ENCODE peak calls at places on chromosomes 12 and 14, in five cellular contexts. One of them, this sample, is unnamed. For H3K36me3, the result is how much of the 10 kb centered on the place peaks cover.

GRCh38 chr12:11860026-11860425 is 210.6 kb downstream of the ETV6 start:
- DNase-seq in DND-41: no peak
- DNase-seq in BJ: no peak
- DNase-seq in endothelial cell of umbilical vein: no peak
- DNase-seq in BE2C: no peak
- DNase-seq in this sample: no peak

GRCh38 chr14:102819176-102819628 is 42.0 kb downstream of the TRAF3 start:
- DNase-seq in DND-41: no peak
- DNase-seq in BJ: no peak
- DNase-seq in endothelial cell of umbilical vein: no peak
- DNase-seq in BE2C: no peak
- DNase-seq in this sample: peak

GRCh38 chr14:101585211-101585610 is 23.9 kb downstream of the DIO3 start:
- DNase-seq in DND-41: no peak
- DNase-seq in BJ: no peak
- DNase-seq in endothelial cell of umbilical vein: no peak
- DNase-seq in BE2C: no peak
- DNase-seq in this sample: no peak

GRCh38 chr12:55256831-55257230 is 12.4 kb downstream of the OR6C74 start:
- DNase-seq in DND-41: no peak
- DNase-seq in BJ: no peak
- DNase-seq in endothelial cell of umbilical vein: no peak
- DNase-seq in BE2C: no peak
- DNase-seq in this sample: no peak

GRCh38 chr12:51884676-51885229 is 3.1 kb upstream of the ANKRD33 start:
- DNase-seq in DND-41: no peak
- DNase-seq in BJ: no peak
- DNase-seq in endothelial cell of umbilical vein: peak
- DNase-seq in BE2C: no peak
- DNase-seq in this sample: no peak

GRCh38 chr14:77203611-77204456 is 22.2 kb downstream of the TMEM63C start:
- DNase-seq in DND-41: no peak
- DNase-seq in BJ: no peak
- DNase-seq in endothelial cell of umbilical vein: no peak
- DNase-seq in BE2C: peak
- DNase-seq in this sample: no peak

GRCh38 chr12:70719084-70719483 is 81.9 kb upstream of the PTPRB start:
- DNase-seq in DND-41: no peak
- DNase-seq in BJ: no peak
- DNase-seq in endothelial cell of umbilical vein: peak
- DNase-seq in BE2C: no peak
- DNase-seq in this sample: no peak

GRCh38 chr14:19878029-19878642 is 3.2 kb downstream of the OR4K2 start:
- DNase-seq in DND-41: no peak
- DNase-seq in BJ: no peak
- DNase-seq in endothelial cell of umbilical vein: no peak
- DNase-seq in BE2C: no peak
- DNase-seq in this sample: no peak

GRCh38 chr12:92064420-92064819 is 81.2 kb downstream of the BTG1 start:
- DNase-seq in DND-41: no peak
- DNase-seq in BJ: no peak
- DNase-seq in endothelial cell of umbilical vein: no peak
- DNase-seq in BE2C: no peak
- DNase-seq in this sample: no peak

GRCh38 chr14:24816929-24817637 is 183.1 kb upstream of the GZMB start:
- DNase-seq in DND-41: no peak
- DNase-seq in BJ: no peak
- DNase-seq in endothelial cell of umbilical vein: no peak
- DNase-seq in BE2C: no peak
- DNase-seq in this sample: no peak

GRCh38 chr14:52131640-52132320 is 62.9 kb upstream of the NID2 start:
- DNase-seq in DND-41: peak
- DNase-seq in BJ: no peak
- DNase-seq in endothelial cell of umbilical vein: peak
- DNase-seq in BE2C: peak
- DNase-seq in this sample: no peak

GRCh38 chr12:100141998-100142850 is 450 bp downstream of the BLTP3B start:
- DNase-seq in DND-41: peak
- DNase-seq in BJ: no peak
- DNase-seq in endothelial cell of umbilical vein: no peak
- DNase-seq in BE2C: peak
- DNase-seq in this sample: no peak

GRCh38 chr12:47226199-47226598 is 146.4 kb upstream of the AMIGO2 start:
- DNase-seq in DND-41: no peak
- DNase-seq in BJ: no peak
- DNase-seq in endothelial cell of umbilical vein: no peak
- DNase-seq in BE2C: no peak
- DNase-seq in this sample: no peak

GRCh38 chr12:103801709-103802585 is 39.1 kb downstream of the NT5DC3 start:
- DNase-seq in DND-41: no peak
- DNase-seq in BJ: no peak
- DNase-seq in endothelial cell of umbilical vein: no peak
- DNase-seq in BE2C: no peak
- DNase-seq in this sample: no peak

GRCh38 chr12:23084236-23084995 is 459.4 kb downstream of the ETNK1 start:
- DNase-seq in DND-41: no peak
- DNase-seq in BJ: no peak
- DNase-seq in endothelial cell of umbilical vein: peak
- DNase-seq in BE2C: peak
- DNase-seq in this sample: no peak

GRCh38 chr12:59808317-59808910 is 212.6 kb downstream of the SLC16A7 start:
- DNase-seq in DND-41: no peak
- DNase-seq in BJ: no peak
- DNase-seq in endothelial cell of umbilical vein: peak
- DNase-seq in BE2C: no peak
- DNase-seq in this sample: no peak

GRCh38 chr12:124916370-124917134 is 2.1 kb upstream of the UBC start:
- DNase-seq in DND-41: peak
- DNase-seq in BJ: peak
- DNase-seq in endothelial cell of umbilical vein: peak
- DNase-seq in BE2C: no peak
- DNase-seq in this sample: no peak

GRCh38 chr12:1583421-1584078 is 10.8 kb downstream of the FBXL14 start:
- DNase-seq in DND-41: peak
- DNase-seq in BJ: no peak
- DNase-seq in endothelial cell of umbilical vein: peak
- DNase-seq in BE2C: peak
- DNase-seq in this sample: peak

GRCh38 chr14:25197885-25198284 is 147.9 kb upstream of the STXBP6 start:
- DNase-seq in DND-41: no peak
- DNase-seq in BJ: no peak
- DNase-seq in endothelial cell of umbilical vein: no peak
- DNase-seq in BE2C: no peak
- DNase-seq in this sample: no peak

GRCh38 chr12:67630373-67631088 is 18.0 kb upstream of the DYRK2 start:
- DNase-seq in DND-41: peak
- DNase-seq in BJ: no peak
- DNase-seq in endothelial cell of umbilical vein: peak
- DNase-seq in BE2C: no peak
- DNase-seq in this sample: peak

GRCh38 chr12:115354476-115354890 is 670.5 kb upstream of the TBX3 start:
- DNase-seq in DND-41: no peak
- DNase-seq in BJ: no peak
- DNase-seq in endothelial cell of umbilical vein: peak
- DNase-seq in BE2C: no peak
- DNase-seq in this sample: no peak

GRCh38 chr12:110548678-110549077 is 34.4 kb downstream of the PPTC7 start:
- DNase-seq in DND-41: no peak
- DNase-seq in BJ: no peak
- DNase-seq in endothelial cell of umbilical vein: no peak
- DNase-seq in BE2C: no peak
- DNase-seq in this sample: no peak

GRCh38 chr14:104219731-104220224 is 81.4 kb downstream of the KIF26A start:
- DNase-seq in DND-41: no peak
- DNase-seq in BJ: no peak
- DNase-seq in endothelial cell of umbilical vein: no peak
- DNase-seq in BE2C: no peak
- DNase-seq in this sample: no peak

GRCh38 chr14:103476631-103477030 is 46.0 kb downstream of the CKB start:
- DNase-seq in DND-41: no peak
- DNase-seq in BJ: no peak
- DNase-seq in endothelial cell of umbilical vein: no peak
- DNase-seq in BE2C: no peak
- DNase-seq in this sample: no peak

GRCh38 chr14:80638620-80639215 is 302.8 kb downstream of the CEP128 start:
- DNase-seq in DND-41: no peak
- DNase-seq in BJ: peak
- DNase-seq in endothelial cell of umbilical vein: peak
- DNase-seq in BE2C: no peak
- DNase-seq in this sample: no peak

DNA sequence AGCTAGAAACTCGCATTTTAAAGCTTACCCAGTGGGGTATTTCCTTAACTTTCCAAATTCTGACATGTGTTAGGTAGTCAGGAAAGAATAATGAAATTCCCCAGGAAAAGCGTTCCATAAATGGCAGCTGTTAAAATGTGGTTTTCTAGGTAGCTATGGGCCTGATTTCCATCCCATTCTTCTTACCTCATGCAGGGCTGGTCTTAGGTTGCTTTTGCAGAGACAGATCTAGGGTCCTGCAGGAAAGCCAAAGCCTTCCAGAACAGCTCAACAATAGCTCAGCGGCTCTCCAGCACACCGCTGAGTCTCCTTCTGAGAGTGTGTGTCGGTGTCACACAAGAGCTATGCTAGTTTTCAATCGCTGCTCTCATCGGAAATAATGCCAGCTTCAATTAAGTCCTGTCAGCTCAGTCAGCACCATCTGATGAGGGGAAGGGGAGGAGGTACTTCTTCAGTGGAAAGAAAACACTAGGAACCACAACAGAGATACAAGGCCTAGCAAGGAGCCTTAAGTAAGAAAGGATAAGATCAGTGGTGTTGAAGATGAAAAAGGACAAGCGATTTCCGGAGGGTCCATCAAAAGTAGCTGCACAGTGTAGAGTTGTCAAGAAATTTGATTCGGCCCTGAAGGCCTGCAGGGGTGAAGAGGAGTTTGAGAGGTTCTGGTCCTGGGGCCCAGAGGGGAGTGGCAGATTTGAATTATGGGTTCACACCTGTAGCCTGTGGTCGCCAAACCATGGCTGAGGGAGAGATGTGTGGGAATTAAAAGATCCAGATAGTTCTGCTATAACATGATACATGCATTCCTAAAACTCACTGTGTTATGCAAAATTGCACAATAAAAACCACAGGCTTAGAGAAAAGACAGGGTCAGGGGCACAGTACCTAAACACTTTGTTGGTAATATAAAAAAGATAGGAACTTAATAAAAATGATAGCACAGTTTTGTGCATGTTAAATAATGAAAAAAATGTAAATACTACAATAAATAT is 106.4 kb downstream of the TMEM30B start:
- DNase-seq in DND-41: no peak
- DNase-seq in BJ: no peak
- DNase-seq in endothelial cell of umbilical vein: no peak
- DNase-seq in BE2C: no peak
- DNase-seq in this sample: no peak
- H3K4me3 ChIP-seq in DND-41: no peak
- H3K4me3 ChIP-seq in BJ: no peak
- H3K4me3 ChIP-seq in endothelial cell of umbilical vein: no peak
- H3K4me3 ChIP-seq in BE2C: no peak
- H3K4me3 ChIP-seq in this sample: no peak

GRCh38 chr12:14621821-14622220 is 54.1 kb upstream of the PLBD1 start:
- DNase-seq in DND-41: no peak
- DNase-seq in BJ: no peak
- DNase-seq in endothelial cell of umbilical vein: no peak
- DNase-seq in BE2C: no peak
- DNase-seq in this sample: peak
- TF ChIP-seq CTCF in DND-41: no peak
- TF ChIP-seq CTCF in BJ: no peak
- TF ChIP-seq CTCF in endothelial cell of umbilical vein: no peak
- TF ChIP-seq CTCF in BE2C: no peak
- TF ChIP-seq CTCF in this sample: no peak

DNA sequence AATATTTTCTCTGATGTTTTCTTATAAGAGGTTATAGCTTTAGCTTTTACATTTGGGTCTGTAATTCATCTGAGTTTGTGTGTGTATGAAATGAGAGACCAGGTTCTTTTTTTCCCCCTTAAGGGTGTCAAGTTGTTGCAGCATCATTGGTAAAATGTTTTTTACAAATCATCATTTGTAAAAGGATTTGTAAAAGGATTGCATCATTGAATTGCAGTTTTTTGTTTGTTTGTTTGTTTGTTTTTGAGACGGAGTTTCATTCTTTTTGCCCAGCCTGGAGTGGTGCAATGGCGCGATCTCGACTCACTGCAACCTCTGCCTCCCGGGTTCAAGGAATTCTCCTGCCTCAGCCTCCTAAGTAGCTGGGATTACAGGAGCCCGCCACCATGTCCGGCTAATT is 31.1 kb downstream of the MAPKAPK5 start:
- DNase-seq in DND-41: no peak
- DNase-seq in BJ: no peak
- DNase-seq in endothelial cell of umbilical vein: no peak
- DNase-seq in BE2C: no peak
- DNase-seq in this sample: no peak
- H3K36me3 ChIP-seq in DND-41: half or more
- H3K36me3 ChIP-seq in BJ: under half
- H3K36me3 ChIP-seq in endothelial cell of umbilical vein: under half
- H3K36me3 ChIP-seq in BE2C: half or more
- H3K36me3 ChIP-seq in this sample: under half

GRCh38 chr12:119177724-119178380 is 879 bp upstream of the HSPB8 start:
- DNase-seq in DND-41: no peak
- DNase-seq in BJ: no peak
- DNase-seq in endothelial cell of umbilical vein: no peak
- DNase-seq in BE2C: no peak
- DNase-seq in this sample: no peak

GRCh38 chr12:119181202-119181601 is 2.5 kb downstream of the HSPB8 start:
- DNase-seq in DND-41: no peak
- DNase-seq in BJ: no peak
- DNase-seq in endothelial cell of umbilical vein: no peak
- DNase-seq in BE2C: no peak
- DNase-seq in this sample: no peak

GRCh38 chr12:119180380-119181040 is 1.8 kb downstream of the HSPB8 start:
- DNase-seq in DND-41: no peak
- DNase-seq in BJ: no peak
- DNase-seq in endothelial cell of umbilical vein: peak
- DNase-seq in BE2C: no peak
- DNase-seq in this sample: no peak

GRCh38 chr12:119178544-119179334 is at the start of gene HSPB8:
- DNase-seq in DND-41: no peak
- DNase-seq in BJ: peak
- DNase-seq in endothelial cell of umbilical vein: peak
- DNase-seq in BE2C: peak
- DNase-seq in this sample: no peak

DNA sequence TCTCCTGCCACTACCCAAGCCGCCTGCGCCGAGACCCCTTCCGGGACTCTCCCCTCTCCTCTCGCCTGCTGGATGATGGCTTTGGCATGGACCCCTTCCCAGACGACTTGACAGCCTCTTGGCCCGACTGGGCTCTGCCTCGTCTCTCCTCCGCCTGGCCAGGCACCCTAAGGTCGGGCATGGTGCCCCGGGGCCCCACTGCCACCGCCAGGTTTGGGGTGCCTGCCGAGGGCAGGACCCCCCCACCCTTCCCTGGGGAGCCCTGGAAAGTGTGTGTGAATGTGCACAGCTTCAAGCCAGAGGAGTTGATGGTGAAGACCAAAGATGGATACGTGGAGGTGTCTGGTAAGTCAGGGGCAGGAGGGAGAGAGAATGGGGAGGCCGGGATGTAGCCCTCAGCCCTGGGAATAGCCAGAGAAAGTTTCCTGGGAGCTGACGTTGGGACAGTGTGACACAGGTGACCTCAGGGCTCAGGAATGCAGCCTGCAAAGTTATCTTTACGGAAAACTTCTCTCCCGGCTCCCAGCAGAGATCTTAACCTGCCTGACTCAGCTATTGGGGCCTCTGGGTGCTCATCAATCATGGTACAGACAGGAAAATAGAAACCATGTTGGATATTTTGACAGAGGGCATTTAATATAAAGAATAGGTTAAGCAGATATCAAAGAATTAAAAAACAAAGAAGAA is 747 bp downstream of the HSPB8 start:
- DNase-seq in DND-41: no peak
- DNase-seq in BJ: no peak
- DNase-seq in endothelial cell of umbilical vein: peak
- DNase-seq in BE2C: no peak
- DNase-seq in this sample: no peak
- H3K4me3 ChIP-seq in DND-41: no peak
- H3K4me3 ChIP-seq in BJ: peak
- H3K4me3 ChIP-seq in endothelial cell of umbilical vein: peak
- H3K4me3 ChIP-seq in BE2C: peak
- H3K4me3 ChIP-seq in this sample: no peak

This sample was measured in GM06990.